ENCODE peak calls at places on chromosomes 13 and 19, in nine cellular contexts. C is endodermal cell, Y is SK-N-DZ, T is GM19239, D is renal cortical epithelial cell, O is EL, I is skeletal muscle cell, M is anterior cingulate cortex, J is COLO829. Q is an unnamed sample.

GRCh38 chr13:22148187-22148586 is 477.3 kb downstream of the FGF9 start:
- DNase-seq in Y (no peak), O (no peak), I (no peak), T (no peak), J (no peak), D (no peak), C (no peak), M (no peak), Q (no peak)

GRCh38 chr19:5154799-5155426 is 185.7 kb downstream of the PTPRS start:
- DNase-seq in D (no peak), C (no peak), J (no peak), O (no peak), M (no peak), Y (no peak), T (no peak), I (no peak), Q (no peak)

GRCh38 chr19:57434386-57435061 is 601 bp upstream of the ZNF749 start:
- DNase-seq in C (peak; percentile 59), Y (peak; percentile 4), O (no peak), D (no peak), T (no peak), J (no peak), I (no peak), M (no peak), Q (no peak)

GRCh38 chr13:44103721-44104490 is 224.2 kb downstream of the LACC1 start:
- DNase-seq in O (no peak), I (no peak), M (peak; percentile 65), T (no peak), D (peak; percentile 21), Y (no peak), J (no peak), C (no peak), Q (no peak)

GRCh38 chr19:6587093-6587820 is 3.7 kb downstream of the CD70 start:
- DNase-seq in O (no peak), Y (no peak), M (no peak), D (no peak), C (peak; percentile 73), T (no peak), J (no peak), I (no peak), Q (peak; percentile 84)

GRCh38 chr19:920051-920857 is 3.1 kb downstream of the KISS1R start:
- DNase-seq in Y (no peak), J (no peak), T (no peak), I (no peak), D (no peak), M (no peak), C (peak; percentile 75), O (peak; percentile 44), Q (no peak)

GRCh38 chr19:38433268-38433733 is at the start of gene RYR1:
- DNase-seq in Y (no peak), T (peak; percentile 65), J (no peak), C (peak; percentile 96), I (no peak), O (peak; percentile 35), M (peak; percentile 27), D (no peak), Q (no peak)

GRCh38 chr13:31794452-31794851 is 55.1 kb downstream of the RXFP2 start:
- DNase-seq in Y (no peak), C (no peak), I (peak; percentile 89), D (no peak), M (no peak), T (no peak), J (no peak), O (no peak), Q (no peak)

GRCh38 chr13:19910336-19911072 is 47.1 kb upstream of the ZMYM5 start:
- DNase-seq in M (no peak), D (peak; percentile 81), J (peak; percentile 19), Y (no peak), T (no peak), C (no peak), O (peak; percentile 53), I (no peak), Q (no peak)

GRCh38 chr13:47474845-47475244 is 526.2 kb downstream of the SUCLA2 start:
- DNase-seq in M (no peak), Y (no peak), O (no peak), J (no peak), C (no peak), I (no peak), D (no peak), T (no peak), Q (no peak)

GRCh38 chr13:83450586-83450985 is 431.7 kb downstream of the SLITRK1 start:
- DNase-seq in I (no peak), O (peak; percentile 56), D (no peak), T (no peak), M (no peak), J (no peak), Y (no peak), C (no peak), Q (no peak)

GRCh38 chr13:31267126-31267784 is 67.5 kb downstream of the B3GLCT start:
- DNase-seq in Y (no peak), C (no peak), I (no peak), M (no peak), T (no peak), O (no peak), J (peak; percentile 5), D (peak; percentile 80), Q (no peak)

GRCh38 chr13:92951273-92951820 is 275.3 kb upstream of the GPC6 start:
- DNase-seq in Y (no peak), I (no peak), M (no peak), D (no peak), J (no peak), T (no peak), O (no peak), C (no peak), Q (no peak)

GRCh38 chr19:12703056-12703455 is 6.6 kb upstream of the FBXW9 start:
- DNase-seq in T (no peak), Y (peak; percentile 84), O (peak; percentile 39), J (peak; percentile 69), D (peak; percentile 22), I (no peak), M (no peak), C (peak; percentile 96), Q (peak; percentile 87)

GRCh38 chr19:2488942-2489731 is 13.2 kb downstream of the GADD45B start:
- DNase-seq in Y (no peak), O (peak; percentile 60), D (no peak), I (no peak), M (peak; percentile 34), C (peak; percentile 87), T (no peak), J (peak; percentile 59), Q (no peak)

GRCh38 chr13:112744306-112745021 is 54.6 kb downstream of the ATP11A start:
- DNase-seq in J (no peak), D (peak; percentile 66), T (no peak), O (peak; percentile 21), C (no peak), M (no peak), Y (no peak), I (peak; percentile 28), Q (no peak)

GRCh38 chr13:35767256-35767981 is 290.9 kb upstream of the MAB21L1 start:
- DNase-seq in I (no peak), O (no peak), M (no peak), C (no peak), T (no peak), D (no peak), J (no peak), Y (no peak), Q (no peak)

Q was measured in iPS DF 19.7.